ENCODE peak calls at places on chromosome 19, in ten cellular contexts. L, F, A, Q, D, R, M, K, E and Y are unnamed samples.

GRCh38 chr19:45423589-45424190 is at the start of gene ERCC1:
- DNase-seq in A (no peak), M (peak; percentile 99), L (peak; percentile 80), K (peak; percentile 77), E (peak; percentile 93), Q (peak; percentile 95), F (peak; percentile 99), R (peak; percentile 96), D (no peak), Y (peak; percentile 98)

GRCh38 chr19:46812898-46813569 is 24.6 kb upstream of the SLC1A5 start:
- DNase-seq in D (no peak), F (no peak), E (no peak), L (no peak), R (peak; percentile 63), K (no peak), M (peak; percentile 15), A (peak; percentile 59), Q (no peak), Y (peak; percentile 75)

GRCh38 chr19:57830071-57830602 is at the start of gene ZNF587B:
- DNase-seq in L (no peak), F (no peak), D (peak; percentile 82), M (peak; percentile 95), K (no peak), E (peak; percentile 62), A (no peak), Q (no peak), R (peak; percentile 78), Y (peak; percentile 86)

GRCh38 chr19:28456264-28456663 is 756.7 kb downstream of the UQCRFS1 start:
- DNase-seq in Q (no peak), M (peak; percentile 21), E (no peak), D (no peak), R (no peak), L (no peak), A (no peak), F (no peak), K (no peak), Y (no peak)

GRCh38 chr19:3132971-3133792 is 2.7 kb upstream of the GNA15 start:
- DNase-seq in Q (peak; percentile 32), L (no peak), F (no peak), R (peak; percentile 79), A (no peak), M (no peak), D (peak; percentile 37), E (peak; percentile 7), K (peak; percentile 87), Y (peak; percentile 88)

GRCh38 chr19:42471554-42472249 is 29.0 kb upstream of the CXCL17 start:
- DNase-seq in K (no peak), D (no peak), A (no peak), R (no peak), F (no peak), L (no peak), E (no peak), M (no peak), Q (no peak), Y (no peak)

GRCh38 chr19:39133431-39134270 is 8.1 kb downstream of the PAK4 start:
- DNase-seq in M (peak; percentile 54), Q (no peak), R (no peak), A (no peak), K (no peak), F (no peak), L (no peak), D (no peak), E (no peak), Y (peak; percentile 75)

GRCh38 chr19:34241513-34242337 is 12.6 kb upstream of the GARRE1 start:
- DNase-seq in E (no peak), Q (peak; percentile 61), A (no peak), F (no peak), D (peak; percentile 84), L (peak; percentile 45), R (peak; percentile 11), M (peak; percentile 78), K (no peak), Y (no peak)

GRCh38 chr19:7869910-7870511 is 4.2 kb downstream of the PRR36 start:
- DNase-seq in Q (peak; percentile 26), M (peak; percentile 81), L (no peak), F (peak; percentile 30), D (no peak), K (no peak), A (peak; percentile 77), R (no peak), E (peak; percentile 44), Y (peak; percentile 84)

GRCh38 chr19:45809643-45810159 is 5.4 kb downstream of the RSPH6A start:
- DNase-seq in M (no peak), E (peak; percentile 71), A (no peak), R (no peak), D (no peak), F (no peak), L (no peak), Q (no peak), K (no peak), Y (peak; percentile 90)

GRCh38 chr19:39463403-39463802 is 17.2 kb upstream of the TIMM50 start:
- DNase-seq in R (no peak), D (no peak), Q (no peak), E (no peak), A (no peak), F (no peak), M (no peak), L (no peak), K (no peak), Y (no peak)

GRCh38 chr19:16167055-16167454 is 6.3 kb downstream of the CIB3 start:
- DNase-seq in M (no peak), E (no peak), Q (no peak), D (no peak), K (no peak), L (no peak), R (no peak), F (no peak), A (no peak), Y (no peak)

GRCh38 chr19:32311371-32311770 is 34.0 kb upstream of the ZNF507 start:
- DNase-seq in K (no peak), Q (no peak), A (no peak), D (no peak), E (no peak), M (no peak), F (no peak), L (no peak), R (no peak), Y (no peak)

GRCh38 chr19:12723643-12724426 is at the start of gene TNPO2:
- DNase-seq in R (no peak), E (peak; percentile 57), F (peak; percentile 70), K (peak; percentile 22), L (peak; percentile 1), M (peak; percentile 92), D (peak; percentile 74), A (no peak), Q (peak; percentile 72), Y (peak; percentile 91)

GRCh38 chr19:32638625-32639024 is 36.4 kb downstream of the ANKRD27 start:
- DNase-seq in M (no peak), D (no peak), K (no peak), F (no peak), L (no peak), E (no peak), Q (no peak), A (no peak), R (no peak), Y (no peak)